ENCODE peak calls at places on chromosome 1, in four cellular contexts. K is HepG2, E is K562, Y is GM12878. D is an unnamed sample.
A peak's percentile ranks its signal among the peaks of the same experiment; 100 is the strongest.

GRCh38 chr1:15252547-15252835 is 5.5 kb downstream of the FHAD1 start:
- DNase-seq in K (no peak), E (no peak), Y (no peak), D (no peak)

GRCh38 chr1:152906023-152906565 is 2.3 kb upstream of the IVL start:
- DNase-seq in K (no peak), E (no peak), Y (no peak), D (no peak)

GRCh38 chr1:178232949-178233348 is 139.0 kb downstream of the RASAL2 start:
- DNase-seq in K (no peak), E (no peak), Y (no peak), D (no peak)

GRCh38 chr1:56973898-56974752 is 8.3 kb upstream of the C8B start:
- DNase-seq in K (no peak), E (no peak), Y (no peak), D (no peak)

GRCh38 chr1:115706774-115707425 is 61.6 kb downstream of the CASQ2 start:
- DNase-seq in K (peak; percentile 42), E (peak; percentile 67), Y (peak; percentile 7), D (peak; percentile 39)

GRCh38 chr1:231235526-231235925 is 5.5 kb upstream of the GNPAT start:
- DNase-seq in K (no peak), E (no peak), Y (no peak), D (no peak)

GRCh38 chr1:28915036-28915895 is 897 bp downstream of the EPB41 start:
- DNase-seq in K (peak; percentile 45), E (no peak), Y (no peak), D (peak; percentile 59)

GRCh38 chr1:162406811-162407210 is 5.1 kb downstream of the SH2D1B start:
- DNase-seq in K (no peak), E (no peak), Y (no peak), D (no peak)

GRCh38 chr1:110588486-110588885 is 17.7 kb downstream of the KCNA2 start:
- DNase-seq in K (no peak), E (no peak), Y (no peak), D (no peak)

GRCh38 chr1:203353486-203353885 is 2.6 kb upstream of the FMOD start:
- DNase-seq in K (no peak), E (no peak), Y (no peak), D (no peak)

DNA sequence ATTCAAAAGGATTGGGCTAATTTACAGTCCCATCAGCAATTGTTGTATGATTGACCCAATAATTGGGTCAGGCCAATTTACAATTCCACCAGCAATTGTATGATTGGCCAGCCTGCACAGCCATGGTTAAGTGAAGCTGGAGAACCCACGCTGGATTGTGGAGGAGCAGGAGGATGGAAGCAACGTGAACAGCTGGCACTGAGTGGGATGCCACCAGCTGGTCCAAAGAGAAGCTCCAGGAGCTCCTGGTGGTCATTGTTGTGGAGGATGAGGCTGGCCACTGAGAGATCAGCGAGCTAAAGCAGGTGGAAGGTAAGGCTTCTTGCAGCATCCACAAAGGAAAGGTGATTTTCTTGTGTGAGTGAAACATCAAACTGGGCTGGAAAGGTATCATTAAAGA is 23.2 kb upstream of the EFCAB14 start:
- DNase-seq in K (no peak), E (no peak), Y (no peak), D (no peak)
- TF ChIP-seq EZH2 in K (no peak), E (no peak), Y (no peak), D (no peak)

DNA sequence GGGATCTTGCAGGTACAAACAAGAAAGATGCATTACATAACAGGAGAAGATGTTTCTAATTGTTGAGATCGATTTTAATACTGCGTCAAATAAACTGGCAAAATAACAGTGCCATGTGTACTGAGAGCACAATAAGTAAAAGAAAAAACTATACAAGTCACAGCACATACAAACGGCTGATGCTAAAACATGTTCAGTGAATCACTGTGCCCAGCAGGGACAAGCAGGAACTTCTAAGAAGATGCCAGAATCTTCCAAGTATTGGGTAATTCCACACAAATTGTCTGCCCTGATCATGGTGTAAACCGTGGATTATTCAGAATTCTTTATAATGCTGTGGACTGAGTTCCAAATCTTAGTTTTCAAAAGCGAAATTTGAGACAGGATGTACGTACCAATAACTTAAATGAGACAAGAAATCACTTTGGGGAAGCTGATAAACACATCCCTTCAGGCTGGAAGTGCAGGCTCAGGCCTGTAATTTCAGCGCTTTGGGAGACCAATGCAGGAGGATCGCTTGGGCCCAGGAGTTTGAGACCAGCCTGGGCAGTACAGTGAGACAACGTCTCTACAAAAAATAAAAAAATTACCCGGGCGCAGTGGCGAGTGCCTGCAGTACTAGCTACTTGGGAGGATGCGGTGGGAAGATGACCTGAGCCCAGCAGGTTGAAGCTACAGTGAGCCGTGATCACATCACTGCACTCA is 54.4 kb downstream of the CD2 start:
- DNase-seq in K (no peak), E (no peak), Y (no peak), D (no peak)
- TF ChIP-seq MAX in K (no peak), E (no peak), Y (no peak), D (no peak)

DNA sequence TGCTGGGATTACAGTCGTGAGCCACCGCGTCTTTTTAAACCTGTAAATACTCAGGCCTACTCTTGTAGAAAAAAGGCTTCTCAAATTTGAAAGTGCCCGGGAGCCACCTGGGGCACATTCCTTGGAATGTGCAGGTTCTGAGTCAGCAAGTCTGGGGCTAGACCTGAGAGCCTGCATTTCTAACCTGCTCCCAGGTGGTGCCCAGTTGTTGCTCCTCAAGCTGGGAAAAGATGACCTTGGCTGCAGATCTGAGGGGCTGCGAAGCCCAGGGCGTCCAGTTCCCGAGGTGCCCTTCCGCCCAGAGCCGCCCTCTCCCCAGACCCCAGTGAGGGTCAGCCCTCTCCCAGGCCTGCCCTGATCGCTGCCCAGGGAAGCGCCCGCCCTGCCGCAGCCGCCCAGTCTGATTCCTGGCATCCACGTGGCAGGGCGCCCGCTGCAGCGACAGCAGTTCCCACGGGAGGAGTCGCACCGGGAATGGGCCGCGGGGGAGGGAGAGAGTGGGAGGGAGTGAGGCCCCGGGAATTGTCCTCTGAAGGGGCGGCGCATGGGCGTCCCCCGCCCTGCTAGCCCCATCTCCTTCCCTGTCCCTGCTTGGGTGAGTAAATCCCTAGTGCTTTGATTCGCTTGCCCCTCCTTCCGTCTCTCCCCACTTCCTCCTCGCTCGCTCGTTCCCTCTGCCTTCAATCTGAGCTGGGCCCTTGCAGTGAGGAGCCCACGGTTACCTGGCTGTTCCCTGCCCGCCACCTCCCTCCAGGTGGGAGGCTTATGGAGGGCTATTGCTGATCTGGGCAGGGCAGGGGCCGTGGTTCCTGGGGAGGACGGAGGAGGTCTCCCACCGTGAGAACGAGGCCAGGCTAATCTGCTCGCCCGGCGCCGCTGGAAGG is 18.8 kb upstream of the TENT5B start:
- DNase-seq in K (no peak), E (peak; percentile 23), Y (no peak), D (peak; percentile 87)
- TF ChIP-seq MYC in K (no peak), E (no peak), Y (no peak), D (peak; percentile 3)

DNA sequence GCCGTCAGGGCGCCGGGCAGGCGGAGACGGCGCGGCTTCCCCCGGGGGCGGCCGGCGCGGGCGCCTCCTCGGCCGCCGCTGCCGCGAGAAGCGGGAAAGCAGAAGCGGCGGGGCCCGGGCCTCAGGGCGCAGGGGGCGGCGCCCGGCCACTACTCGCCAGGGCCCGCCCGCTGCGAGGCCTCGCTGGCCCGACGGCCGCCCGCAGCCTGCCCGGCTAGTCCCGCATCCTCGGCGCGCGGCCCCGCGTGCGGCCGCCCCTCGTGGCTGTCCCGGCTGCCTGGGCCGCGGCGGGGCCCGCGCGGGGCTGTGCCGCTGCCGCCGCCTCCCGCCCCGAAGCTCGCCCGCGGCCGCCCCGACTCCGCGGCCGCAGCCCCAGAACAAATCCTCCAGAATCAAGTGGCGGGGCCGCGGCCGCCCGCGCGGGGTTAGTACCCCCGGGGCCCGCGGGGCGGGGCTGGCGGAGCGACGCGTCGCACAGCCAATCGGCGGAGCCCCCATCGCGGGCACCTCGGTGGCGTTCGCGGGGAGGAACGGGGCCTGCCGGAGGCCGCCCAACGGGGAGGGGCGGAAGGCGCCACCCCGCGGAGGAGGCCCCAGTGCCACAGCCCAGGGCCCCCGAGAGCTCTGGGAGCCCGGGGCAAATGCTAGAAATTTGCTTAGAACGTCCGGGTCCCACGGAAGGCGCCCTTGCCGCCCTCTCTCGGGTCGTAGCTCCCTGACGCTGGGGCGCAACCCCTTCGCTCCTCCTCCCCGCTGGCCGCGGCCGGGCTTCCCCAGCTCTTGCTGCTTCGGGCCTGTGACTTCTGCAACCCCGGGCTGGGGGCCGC is at the start of gene RUNX3:
- DNase-seq in K (no peak), E (peak; percentile 76), Y (peak; percentile 76), D (no peak)
- TF ChIP-seq EZH2 in K (no peak), E (no peak), Y (no peak), D (no peak)

DNA sequence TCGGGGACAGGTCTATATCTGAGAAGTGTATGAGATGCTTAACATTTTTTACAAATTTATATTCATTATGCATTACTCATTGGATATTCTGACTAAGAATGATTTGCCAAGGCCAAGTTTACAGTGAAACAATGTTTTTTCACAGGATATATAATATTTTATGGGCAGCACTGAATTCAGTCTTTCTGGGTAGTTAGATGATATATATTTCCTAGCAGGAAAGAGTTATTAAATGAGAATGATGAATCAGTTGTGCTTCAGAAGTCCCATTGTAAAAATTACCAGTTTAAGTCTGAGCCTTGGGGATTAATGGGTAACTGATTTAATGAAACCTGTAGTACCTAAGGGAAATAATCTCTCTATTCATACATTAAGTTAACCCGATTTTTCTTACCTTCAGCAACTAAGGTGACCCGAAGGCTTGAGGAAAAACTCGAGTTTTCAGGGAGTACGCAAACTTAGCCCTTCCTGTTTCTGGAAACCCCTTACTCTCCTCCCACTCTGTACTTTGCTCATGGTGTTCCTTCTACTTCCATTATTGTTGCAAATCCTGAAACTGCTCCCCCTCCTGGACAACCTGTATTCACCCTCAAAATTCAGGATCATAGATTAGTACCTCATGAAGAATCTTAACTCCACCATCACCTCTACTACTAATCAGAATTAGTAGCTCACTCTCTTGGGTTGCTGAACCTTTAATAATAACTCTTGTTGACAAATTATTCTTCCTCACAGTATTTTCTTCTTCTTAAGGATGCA is 135.1 kb downstream of the AK5 start:
- DNase-seq in K (peak; percentile 14), E (peak; percentile 20), Y (no peak), D (peak; percentile 32)
- TF ChIP-seq MAX in K (no peak), E (no peak), Y (no peak), D (no peak)

DNA sequence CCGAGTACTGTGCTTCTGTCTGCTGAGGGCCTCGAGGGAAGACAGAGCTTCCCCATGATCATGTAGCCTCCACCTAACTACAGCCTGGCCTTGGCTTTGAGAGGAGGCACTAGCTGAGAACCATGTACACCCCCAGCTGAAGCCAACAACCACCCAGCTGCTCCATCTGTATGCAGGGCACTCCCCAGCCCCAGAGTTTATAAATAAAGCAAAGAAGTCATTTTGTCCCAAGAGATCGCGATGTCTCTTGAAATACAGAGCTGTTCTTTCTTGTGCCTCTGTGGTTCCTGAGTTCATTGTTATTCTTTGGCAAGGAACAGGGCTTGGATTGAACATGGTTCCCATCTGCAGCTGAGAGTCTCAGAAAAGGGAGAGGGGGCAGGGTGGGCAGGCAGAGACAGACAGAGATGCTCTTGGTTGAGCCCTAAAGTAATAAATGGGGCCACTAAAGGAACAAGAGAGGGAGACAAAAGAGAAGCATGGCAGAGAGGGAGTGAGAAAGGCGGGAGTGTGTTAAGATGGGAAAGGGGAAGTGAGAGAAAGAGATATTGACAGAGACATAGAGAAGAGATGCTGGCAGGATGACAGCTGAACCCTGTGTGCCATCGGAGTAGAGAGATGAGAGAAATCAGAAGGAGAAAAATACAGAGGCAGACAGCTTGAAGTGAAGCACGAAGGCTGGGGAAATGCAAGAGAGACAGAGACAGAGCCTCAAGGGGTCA is 63.3 kb downstream of the TNR start:
- DNase-seq in K (no peak), E (no peak), Y (no peak), D (no peak)
- TF ChIP-seq MYC in K (no peak), E (no peak), Y (no peak), D (no peak)